ENCODE peak calls at places on chromosomes 12 and 14, in four cellular contexts. T is GM23248, E is psoas muscle, J is aorta. Z is an unnamed sample. For H3K27me3, the result is how much of the 10 kb centered on the place peaks cover.

GRCh38 chr12:4268549-4269181 is 4.9 kb upstream of the CCND2 start:
- DNase-seq in T (peak), E (no peak), J (no peak), Z (no peak)

GRCh38 chr14:66315098-66315497 is 171.1 kb upstream of the CCDC196 start:
- DNase-seq in E (no peak), T (no peak), J (no peak), Z (no peak)

GRCh38 chr14:99190696-99191662 is 81.0 kb downstream of the BCL11B start:
- DNase-seq in E (no peak), J (no peak), T (no peak), Z (no peak)

GRCh38 chr12:56338643-56339422 is at the start of gene IL23A:
- DNase-seq in T (peak), E (no peak), J (no peak), Z (no peak)

GRCh38 chr12:20601668-20602280 is 93.4 kb upstream of the SLCO1C1 start:
- DNase-seq in E (no peak), T (peak), J (no peak), Z (no peak)

GRCh38 chr12:106118-106561 is 39.6 kb downstream of the IQSEC3 start:
- DNase-seq in E (no peak), J (peak), T (peak), Z (no peak)

GRCh38 chr12:122505419-122506051 is 4.8 kb upstream of the ZCCHC8 start:
- DNase-seq in T (no peak), E (no peak), J (no peak), Z (no peak)

GRCh38 chr14:54589843-54590242 is 22.9 kb downstream of the SAMD4A start:
- DNase-seq in T (peak), E (no peak), J (no peak), Z (no peak)

GRCh38 chr14:71261206-71261605 is 353.9 kb downstream of the PCNX1 start:
- DNase-seq in E (no peak), T (peak), J (no peak), Z (no peak)

GRCh38 chr12:121404734-121405133 is 4.8 kb downstream of the RNF34 start:
- DNase-seq in T (no peak), E (no peak), J (no peak), Z (no peak)

GRCh38 chr14:36767603-36768281 is 106.1 kb downstream of the PAX9 start:
- DNase-seq in J (no peak), E (no peak), T (peak), Z (no peak)

GRCh38 chr12:105601158-105601557 is 270.7 kb downstream of the C12orf75 start:
- DNase-seq in T (no peak), J (no peak), E (no peak), Z (no peak)

GRCh38 chr14:39434401-39434800 is 2.2 kb upstream of the FBXO33 start:
- DNase-seq in T (no peak), J (no peak), E (no peak), Z (no peak)

GRCh38 chr12:119992129-119992705 is 3.2 kb downstream of the BICDL1 start:
- DNase-seq in J (no peak), T (no peak), E (no peak), Z (no peak)

GRCh38 chr14:78697341-78697740 is 527.2 kb downstream of the NRXN3 start:
- DNase-seq in T (peak), J (no peak), E (no peak), Z (peak)

GRCh38 chr12:121467638-121468403 is 67.9 kb downstream of the RNF34 start:
- DNase-seq in J (peak), E (no peak), T (peak), Z (no peak)

GRCh38 chr12:48542300-48542928 is 17.0 kb downstream of the OR8S1 start:
- DNase-seq in J (no peak), T (peak), E (no peak), Z (peak)

GRCh38 chr14:96592591-96593388 is 90.6 kb downstream of the PAPOLA start:
- DNase-seq in J (no peak), T (peak), E (no peak), Z (no peak)

GRCh38 chr12:119780786-119781434 is 96.2 kb downstream of the CIT start:
- DNase-seq in J (no peak), E (peak), T (peak), Z (peak)

GRCh38 chr12:21815306-21816062 is 41.0 kb upstream of the KCNJ8 start:
- DNase-seq in T (peak), J (no peak), E (no peak), Z (no peak)

GRCh38 chr14:66000771-66001170 is 485.4 kb upstream of the CCDC196 start:
- DNase-seq in E (no peak), T (no peak), J (no peak), Z (no peak)

GRCh38 chr12:92945659-92946220 is 16.6 kb upstream of the EEA1 start:
- DNase-seq in E (no peak), J (no peak), T (no peak), Z (no peak)

GRCh38 chr14:63891148-63891964 is 38.6 kb downstream of the SYNE2 start:
- DNase-seq in T (no peak), J (no peak), E (no peak), Z (peak)

GRCh38 chr14:104359969-104360442 is 219.6 kb upstream of the C14orf180 start:
- DNase-seq in J (peak), T (no peak), E (no peak), Z (no peak)

GRCh38 chr12:50243507-50243906 is 39.8 kb downstream of the LIMA1 start:
- DNase-seq in T (peak), E (no peak), J (no peak), Z (no peak)

GRCh38 chr12:56631790-56632700 is 1.9 kb upstream of the BAZ2A start:
- DNase-seq in E (peak), T (peak), J (peak), Z (no peak)

GRCh38 chr12:49647827-49648721 is 24.7 kb downstream of the PRPF40B start:
- DNase-seq in J (no peak), T (no peak), E (no peak), Z (no peak)

GRCh38 chr12:99549651-99550050 is 97.9 kb upstream of the GARIN6 start:
- DNase-seq in E (no peak), J (no peak), T (no peak), Z (no peak)

GRCh38 chr12:129964826-129965457 is 61.1 kb upstream of the TMEM132D start:
- DNase-seq in J (no peak), E (no peak), T (no peak), Z (no peak)

GRCh38 chr12:96889273-96889933 is 17.7 kb upstream of the NEDD1 start:
- DNase-seq in E (no peak), J (no peak), T (peak), Z (no peak)

GRCh38 chr12:17976202-17976601 is 113.8 kb downstream of the RERGL start:
- DNase-seq in E (no peak), J (no peak), T (peak), Z (no peak)

GRCh38 chr12:12614342-12614741 is 2.7 kb downstream of the CREBL2 start:
- DNase-seq in J (no peak), E (no peak), T (no peak), Z (no peak)

GRCh38 chr12:12613334-12613733 is 1.7 kb downstream of the CREBL2 start:
- DNase-seq in J (no peak), T (peak), E (no peak), Z (no peak)

GRCh38 chr12:12611512-12612306 is at the start of gene CREBL2:
- DNase-seq in T (peak), J (peak), E (peak), Z (peak)

GRCh38 chr12:12610711-12611110 is 965 bp upstream of the CREBL2 start:
- DNase-seq in E (no peak), J (no peak), T (no peak), Z (no peak)

DNA sequence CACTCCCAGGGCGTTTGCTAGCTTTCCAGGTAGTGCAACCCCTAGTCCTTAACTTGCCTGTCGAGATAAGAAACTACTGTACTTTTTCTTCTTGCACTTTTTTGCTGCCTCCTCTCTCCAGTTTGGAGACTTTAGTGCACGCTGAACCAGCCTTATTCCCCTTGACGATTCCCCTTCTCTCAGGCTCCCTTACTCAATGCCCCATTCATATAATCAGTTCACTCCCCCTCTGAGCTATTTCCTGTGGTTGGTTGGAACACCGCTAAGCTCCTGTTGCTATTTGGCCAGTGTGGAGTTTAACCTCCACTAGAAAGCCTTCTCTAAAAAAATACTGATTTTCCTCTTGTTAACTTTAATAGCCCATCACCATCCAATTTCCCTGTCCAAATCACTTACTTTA is 727 bp downstream of the CREBL2 start:
- DNase-seq in J (no peak), T (peak), E (no peak), Z (no peak)
- H3K27ac ChIP-seq in J (no peak), T (peak), E (peak), Z (no peak)

DNA sequence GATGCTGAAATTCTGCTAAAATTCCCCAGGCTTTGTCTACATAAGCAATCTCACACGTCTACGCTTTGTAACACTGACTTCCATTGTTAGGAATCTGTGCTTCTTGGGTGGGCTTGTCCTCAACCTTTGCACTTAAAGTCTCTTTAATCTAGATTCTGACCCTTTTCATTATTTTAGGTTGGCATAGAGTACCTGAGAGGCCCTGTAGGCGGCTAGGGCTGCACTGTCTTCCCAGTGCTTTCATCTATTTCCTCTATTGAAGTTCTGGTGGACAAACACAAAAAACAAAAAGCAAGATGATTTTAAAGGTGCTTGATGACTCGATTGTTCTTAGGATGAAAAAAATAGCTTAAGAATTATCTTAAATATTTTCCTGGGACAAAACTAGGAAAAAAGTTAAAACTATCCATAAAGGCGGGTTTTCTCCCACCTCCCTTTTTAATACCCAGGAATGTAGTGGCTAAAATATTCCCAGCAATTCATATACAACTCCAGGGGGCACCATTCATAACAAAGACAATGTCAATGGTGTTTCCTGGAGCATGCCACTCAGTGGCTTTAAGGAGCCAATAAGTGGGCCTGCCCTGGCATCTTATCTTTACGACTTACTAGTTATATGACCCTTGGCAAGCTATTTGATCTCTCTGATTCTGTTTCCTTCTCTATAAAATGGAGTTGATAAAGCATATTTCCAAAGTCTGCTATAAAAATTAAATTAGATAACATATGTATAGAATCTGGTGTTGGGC is 197.5 kb downstream of the STXBP6 start:
- DNase-seq in E (no peak), T (no peak), J (no peak), Z (no peak)
- H3K27me3 ChIP-seq in E (under half), T (under half), J (under half), Z (under half)

GRCh38 chr12:113075137-113075683 is 18.7 kb downstream of the DTX1 start:
- DNase-seq in T (no peak), E (no peak), J (no peak), Z (no peak)
- H3K27ac ChIP-seq in T (no peak), E (no peak), J (no peak), Z (no peak)

DNA sequence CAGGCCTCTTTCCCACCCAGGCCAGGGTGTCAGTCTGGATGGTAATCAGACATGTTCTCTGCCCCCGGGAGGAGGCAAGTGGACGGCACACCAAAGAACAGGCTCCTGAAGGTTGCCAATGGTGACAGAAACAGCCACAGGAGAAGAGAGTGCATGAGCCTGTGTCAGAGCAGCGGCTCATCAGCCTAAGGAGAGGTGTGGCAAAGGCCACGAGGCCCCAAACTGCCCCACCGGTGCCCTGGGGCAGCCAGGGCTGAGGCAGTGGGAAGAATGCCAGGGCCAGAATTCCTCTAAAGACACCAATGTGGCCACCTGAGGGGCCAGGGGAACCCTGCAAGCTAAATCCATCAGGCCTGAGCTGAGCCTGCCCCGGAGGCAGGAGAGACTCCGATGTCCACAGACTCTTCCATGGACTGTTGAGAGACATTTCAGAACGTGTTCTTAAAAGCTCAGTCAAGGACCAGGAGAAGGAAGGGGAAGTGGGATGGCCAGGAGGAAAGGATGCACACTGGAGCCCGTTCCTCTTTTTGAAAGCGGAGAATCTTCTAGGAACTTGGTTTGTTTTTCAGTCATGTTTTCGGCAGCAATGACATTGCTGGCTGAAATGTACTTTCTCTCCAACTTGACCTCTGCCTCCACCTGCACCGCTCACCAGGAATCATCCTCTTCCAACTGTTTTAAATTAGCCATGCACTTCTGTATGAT is 176.3 kb upstream of the FKBP4 start:
- DNase-seq in E (no peak), J (peak), T (no peak), Z (no peak)
- H3K27me3 ChIP-seq in E (under half), J (under half), T (under half), Z (under half)

DNA sequence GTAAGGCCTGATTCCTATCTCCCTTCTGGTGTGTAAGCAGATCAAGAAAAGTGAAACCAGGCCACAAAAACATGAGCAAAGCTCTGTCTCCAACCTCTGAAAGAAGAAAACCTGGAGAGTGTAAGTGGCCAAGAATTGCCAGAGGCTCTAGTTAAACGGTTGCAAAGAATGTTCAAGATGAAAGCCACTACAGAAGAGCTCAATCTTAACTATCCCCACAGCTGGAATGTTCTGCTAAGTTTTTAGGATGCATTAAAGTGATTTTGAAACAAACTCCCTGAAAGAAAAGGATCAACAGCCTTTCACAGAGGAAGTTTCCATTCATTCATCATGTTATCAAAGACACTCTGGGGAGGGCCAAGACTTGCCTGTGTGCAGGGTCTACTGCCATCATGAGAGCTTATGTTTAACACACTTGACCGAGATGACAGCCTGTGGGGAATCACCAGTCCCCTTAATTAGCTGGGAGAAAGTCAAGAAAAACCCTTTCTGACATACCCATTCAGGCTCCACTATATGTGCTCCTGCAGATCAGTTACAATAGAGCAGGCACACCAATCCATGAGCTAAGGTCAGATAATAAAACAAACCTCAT is 128.0 kb upstream of the OVCH1 start:
- DNase-seq in E (no peak), T (no peak), J (no peak), Z (no peak)
- H3K27ac ChIP-seq in E (no peak), T (no peak), J (no peak), Z (no peak)

DNA sequence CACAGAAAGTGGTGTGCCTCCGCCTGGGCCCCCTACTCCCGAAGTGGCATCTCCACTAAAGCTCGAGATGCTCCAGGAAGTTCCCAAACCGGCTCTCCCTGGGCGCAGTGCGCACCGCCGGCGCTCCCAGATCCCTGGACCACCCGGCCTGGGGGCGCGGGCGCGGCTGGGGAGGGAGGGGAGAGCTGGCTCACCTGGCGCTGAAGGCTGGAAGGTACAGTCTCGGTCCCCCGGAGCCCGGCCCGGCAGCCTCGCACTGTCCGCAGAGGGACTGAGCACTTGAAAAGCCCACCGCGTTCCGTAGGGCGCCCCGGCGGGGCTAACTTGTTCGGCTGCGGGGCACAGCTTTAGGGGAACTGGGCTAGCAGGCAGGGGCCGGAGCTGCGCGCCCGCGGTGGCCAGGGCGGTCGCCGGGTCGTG is 558 bp downstream of the DBX2 start:
- DNase-seq in T (no peak), E (no peak), J (no peak), Z (no peak)
- H3K27me3 ChIP-seq in T (half or more), E (under half), J (under half), Z (under half)

GRCh38 chr14:50000215-50001145 is 107.6 kb downstream of the ARF6 start:
- DNase-seq in J (peak), T (peak), E (peak), Z (no peak)
- H3K27ac ChIP-seq in J (peak), T (peak), E (peak), Z (no peak)

GRCh38 chr12:113466770-113467153 is 4.9 kb downstream of the LHX5 start:
- DNase-seq in E (no peak), J (no peak), T (no peak), Z (no peak)
- H3K27me3 ChIP-seq in E (half or more), J (under half), T (half or more), Z (half or more)

GRCh38 chr14:23173039-23173438 is 10.4 kb downstream of the SLC7A8 start:
- DNase-seq in T (no peak), E (no peak), J (no peak), Z (no peak)

GRCh38 chr14:23175823-23176222 is 7.6 kb downstream of the SLC7A8 start:
- DNase-seq in J (no peak), T (peak), E (no peak), Z (no peak)

GRCh38 chr14:23174785-23175184 is 8.7 kb downstream of the SLC7A8 start:
- DNase-seq in J (no peak), T (no peak), E (no peak), Z (no peak)

GRCh38 chr14:23173796-23174195 is 9.7 kb downstream of the SLC7A8 start:
- DNase-seq in T (no peak), J (no peak), E (no peak), Z (no peak)

GRCh38 chr14:23174266-23174665 is 9.2 kb downstream of the SLC7A8 start:
- DNase-seq in T (peak), J (no peak), E (no peak), Z (no peak)
- H3K27ac ChIP-seq in T (peak), J (no peak), E (peak), Z (no peak)

DNA sequence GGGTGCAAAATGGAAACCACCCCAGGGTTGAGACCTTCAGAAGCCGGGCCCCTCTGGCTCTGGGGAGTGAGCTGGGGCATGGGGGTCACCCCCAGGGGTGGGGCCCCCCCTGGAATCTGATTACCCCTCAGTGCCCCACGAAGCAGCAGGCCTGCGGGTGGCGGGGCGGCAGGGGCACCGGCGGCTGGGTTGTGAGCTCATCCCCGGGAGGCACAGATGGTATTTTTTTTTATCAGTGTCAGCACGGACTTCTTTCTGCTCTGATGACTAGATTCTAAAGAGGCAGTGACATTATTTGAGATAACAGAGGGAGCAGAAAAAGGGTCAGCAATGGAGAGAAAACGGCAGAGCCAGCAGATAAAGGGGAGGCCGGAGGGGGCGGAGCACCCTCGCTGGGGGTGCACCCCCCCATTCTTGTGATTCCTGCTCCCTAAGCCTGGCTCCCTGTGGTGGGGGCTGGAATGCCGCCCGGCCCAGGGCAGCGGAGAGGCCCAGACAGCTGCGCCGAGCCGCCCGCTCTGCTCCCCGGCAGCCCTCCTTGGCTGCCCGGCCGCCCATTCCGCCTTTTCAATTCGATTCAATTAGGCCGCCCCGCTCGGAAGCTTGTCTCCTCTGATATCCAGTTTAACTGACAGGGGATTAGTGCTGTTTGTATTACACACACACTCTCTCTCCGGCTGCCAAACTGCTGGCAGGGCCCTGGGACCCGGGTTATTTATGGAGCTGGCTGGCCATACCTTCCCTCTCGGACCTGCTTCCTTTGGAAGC is 32.9 kb downstream of the MVK start:
- DNase-seq in E (no peak), J (no peak), T (no peak), Z (no peak)
- H3K27me3 ChIP-seq in E (under half), J (under half), T (under half), Z (under half)

Z was measured in iPS DF 6.9.